ENCODE peak calls at places on chromosomes 5 and 9, in nine cellular contexts. I, W, L, D, P, V, H, G and S are unnamed samples.

GRCh38 chr9:89872913-89873707 is 268.3 kb downstream of the GADD45G start:
- DNase-seq in W (no peak), G (no peak), D (no peak), V (no peak), H (peak; percentile 20), I (no peak), P (no peak), L (no peak), S (no peak)

GRCh38 chr9:5708414-5708813 is 79.5 kb downstream of the RIC1 start:
- DNase-seq in H (no peak), I (no peak), V (no peak), D (no peak), L (no peak), W (no peak), G (no peak), P (no peak), S (no peak)

GRCh38 chr5:137260820-137261541 is 238.1 kb downstream of the SPOCK1 start:
- DNase-seq in G (no peak), D (no peak), P (no peak), H (no peak), V (no peak), I (no peak), L (no peak), W (peak; percentile 15), S (no peak)

GRCh38 chr5:145825751-145826180 is 9.4 kb downstream of the PRELID2 start:
- DNase-seq in G (peak; percentile 28), P (peak; percentile 83), L (no peak), H (no peak), V (no peak), I (no peak), D (peak; percentile 20), W (peak; percentile 59), S (peak; percentile 56)

GRCh38 chr5:176473335-176474006 is 25.3 kb downstream of the FAF2 start:
- DNase-seq in V (no peak), W (no peak), H (peak; percentile 73), I (no peak), P (no peak), L (no peak), D (no peak), G (no peak), S (no peak)

GRCh38 chr9:92752812-92753404 is 11.7 kb downstream of the BICD2 start:
- DNase-seq in W (no peak), I (no peak), H (no peak), V (no peak), D (no peak), G (no peak), L (no peak), P (no peak), S (no peak)

GRCh38 chr5:66440202-66440680 is 156.0 kb upstream of the MAST4 start:
- DNase-seq in V (no peak), D (no peak), L (no peak), H (no peak), G (no peak), W (no peak), P (no peak), I (no peak), S (peak; percentile 37)

GRCh38 chr9:20406344-20406743 is 216.0 kb downstream of the MLLT3 start:
- DNase-seq in D (no peak), H (no peak), P (no peak), I (no peak), V (no peak), W (no peak), G (no peak), L (no peak), S (no peak)

GRCh38 chr5:107893642-107894041 is 222.9 kb upstream of the EFNA5 start:
- DNase-seq in D (no peak), P (no peak), G (no peak), I (no peak), W (no peak), V (no peak), H (no peak), L (no peak), S (peak; percentile 84)

GRCh38 chr9:114394523-114395193 is 6.9 kb upstream of the AKNA start:
- DNase-seq in D (no peak), V (no peak), I (no peak), P (no peak), G (no peak), L (no peak), W (no peak), H (no peak), S (no peak)

GRCh38 chr9:35844628-35845301 is 15.7 kb downstream of the TMEM8B start:
- DNase-seq in D (peak; percentile 64), H (peak; percentile 47), V (no peak), W (no peak), P (peak; percentile 64), I (no peak), L (no peak), G (no peak), S (peak; percentile 90)

GRCh38 chr5:83562817-83563557 is 91.4 kb downstream of the VCAN start:
- DNase-seq in V (no peak), H (no peak), P (no peak), L (no peak), I (no peak), W (peak; percentile 16), G (no peak), D (no peak), S (no peak)

GRCh38 chr5:83567741-83568530 is 96.4 kb downstream of the VCAN start:
- DNase-seq in L (no peak), G (no peak), P (no peak), V (no peak), H (no peak), W (no peak), I (no peak), D (no peak), S (peak; percentile 83)

GRCh38 chr5:83564069-83564749 is 92.7 kb downstream of the VCAN start:
- DNase-seq in I (no peak), D (no peak), L (no peak), W (peak; percentile 50), V (no peak), H (no peak), P (peak; percentile 57), G (peak; percentile 18), S (peak; percentile 54)

GRCh38 chr5:83562207-83562606 is 90.7 kb downstream of the VCAN start:
- DNase-seq in L (no peak), P (no peak), D (no peak), V (no peak), W (no peak), I (no peak), H (no peak), G (no peak), S (no peak)

DNA sequence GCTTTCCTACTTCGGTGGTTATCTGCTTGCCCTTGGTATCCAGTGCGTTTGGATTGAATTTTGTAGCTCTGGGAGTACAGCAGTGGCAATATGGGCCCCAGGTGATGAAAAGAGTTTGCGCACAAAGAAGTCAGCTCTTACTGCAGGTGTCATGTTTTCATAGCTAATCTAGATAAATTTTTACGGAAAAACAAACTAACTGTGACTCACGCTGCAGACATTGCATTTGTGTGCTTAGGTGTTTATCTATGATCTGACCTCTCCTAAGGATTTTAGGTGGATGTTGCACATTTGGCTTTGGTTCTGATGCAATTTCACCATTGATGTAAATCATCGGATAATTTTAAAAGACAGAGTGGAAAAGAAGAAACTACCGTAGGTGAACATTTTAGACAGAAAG is 92.1 kb downstream of the VCAN start:
- DNase-seq in I (no peak), G (no peak), H (no peak), L (no peak), D (no peak), V (no peak), P (no peak), W (no peak), S (peak; percentile 63)
- H3K4me3 ChIP-seq in I (no peak overlapping the region), G (no peak overlapping the region), H (no peak overlapping the region), L (no peak overlapping the region), D (no peak overlapping the region), V (no peak overlapping the region), P (no peak overlapping the region), W (no peak overlapping the region), S (no peak overlapping the region)

DNA sequence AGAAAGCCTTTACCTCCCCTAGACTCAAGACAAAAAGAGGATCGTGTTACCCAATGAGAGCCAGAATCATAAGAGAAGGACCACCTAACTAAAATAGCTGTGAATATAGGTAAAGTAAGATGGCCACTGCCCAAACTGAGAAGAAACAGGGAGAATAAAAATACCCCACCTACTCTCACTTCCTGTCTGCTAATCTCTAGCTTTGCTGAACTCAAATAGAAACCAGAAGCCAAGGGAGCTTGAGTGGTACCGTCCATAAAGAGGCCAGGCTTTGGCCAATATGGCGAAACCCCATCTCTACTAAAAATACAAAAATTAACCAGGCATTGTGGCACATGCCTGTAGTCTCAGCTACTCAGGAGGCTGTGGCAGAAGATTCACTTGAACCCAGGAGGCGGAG is 123.0 kb upstream of the FST start:
- DNase-seq in H (no peak), I (no peak), L (no peak), D (no peak), P (no peak), W (no peak), G (no peak), V (no peak), S (no peak)
- H3K4me3 ChIP-seq in H (no peak overlapping the region), I (no peak overlapping the region), L (no peak overlapping the region), D (no peak overlapping the region), P (no peak overlapping the region), W (no peak overlapping the region), G (no peak overlapping the region), V (no peak overlapping the region), S (no peak overlapping the region)

GRCh38 chr5:77588175-77588574 is 50.3 kb downstream of the OTP start:
- DNase-seq in I (no peak), W (no peak), P (no peak), D (no peak), V (no peak), G (no peak), L (no peak), H (no peak), S (no peak)

GRCh38 chr5:77586101-77586500 is 52.4 kb downstream of the OTP start:
- DNase-seq in P (no peak), L (no peak), H (no peak), G (no peak), D (no peak), W (no peak), V (no peak), I (no peak), S (no peak)

DNA sequence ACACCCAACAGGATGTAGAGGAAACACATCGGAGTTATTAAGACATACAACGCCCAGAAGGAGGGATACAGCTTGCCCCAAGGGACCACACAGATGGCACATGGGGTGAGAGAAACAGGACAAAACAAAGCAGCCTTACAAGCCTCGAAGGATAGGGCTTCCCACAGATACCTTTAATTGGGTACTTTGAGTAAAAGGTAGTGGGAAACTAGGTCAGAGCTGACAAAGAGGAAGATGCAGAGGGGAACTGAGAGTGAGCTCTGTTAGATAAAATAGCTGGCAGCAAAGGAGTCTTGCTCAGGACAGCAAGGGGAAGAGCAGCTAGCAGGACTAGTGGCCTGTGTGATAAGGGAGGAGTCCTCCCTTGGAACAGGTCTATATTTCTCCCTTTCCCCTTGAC is 48.2 kb downstream of the OTP start:
- DNase-seq in I (no peak), V (no peak), D (no peak), W (peak; percentile 21), G (no peak), L (no peak), H (no peak), P (peak; percentile 6), S (no peak)
- H3K4me3 ChIP-seq in I (no peak overlapping the region), V (no peak overlapping the region), D (no peak overlapping the region), W (no peak overlapping the region), G (no peak overlapping the region), L (no peak overlapping the region), H (no peak overlapping the region), P (no peak overlapping the region), S (no peak overlapping the region)

DNA sequence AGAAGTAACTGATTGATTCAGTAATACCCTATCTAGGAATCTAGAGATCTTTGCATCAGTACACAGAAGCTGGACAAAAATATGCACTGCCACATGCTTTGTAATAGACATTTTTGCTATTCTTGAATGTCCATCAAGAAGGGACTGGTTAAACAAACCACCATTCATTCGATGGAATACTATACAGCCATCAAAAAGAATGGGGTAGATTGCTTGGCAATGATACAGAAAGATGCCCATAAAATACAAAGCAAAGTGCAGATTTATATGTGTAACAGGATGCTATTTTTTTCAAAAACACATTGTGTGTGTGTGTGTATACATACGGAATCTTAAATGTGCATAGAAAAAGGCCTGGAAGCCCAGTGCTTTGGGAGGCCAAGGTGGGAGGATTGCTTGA is 7.6 kb downstream of the TNIP1 start:
- DNase-seq in D (no peak), P (no peak), H (no peak), G (no peak), V (no peak), L (no peak), I (no peak), W (no peak), S (no peak)
- H3K4me3 ChIP-seq in D (no peak overlapping the region), P (no peak overlapping the region), H (no peak overlapping the region), G (no peak overlapping the region), V (no peak overlapping the region), L (no peak overlapping the region), I (no peak overlapping the region), W (no peak overlapping the region), S (no peak overlapping the region)